ENCODE peak calls at places on chromosomes 11 and 22, in five cellular contexts. G is CD8-positive, alpha-beta T cell; J is Peyer's patch; X is right lobe of liver; A is heart right ventricle. R is an unnamed sample. For H3K9me3, the result is how much of the 10 kb centered on the place peaks cover.

GRCh38 chr11:70483077-70483861 is 84.9 kb downstream of the CTTN start:
- DNase-seq in X (no peak), J (peak), G (no peak), A (peak), R (no peak)

GRCh38 chr11:17413414-17414316 is 25.2 kb upstream of the KCNJ11 start:
- DNase-seq in G (no peak), J (peak), A (no peak), X (peak), R (no peak)

GRCh38 chr11:77416357-77416756 is 57.5 kb downstream of the PAK1 start:
- DNase-seq in G (no peak), A (no peak), J (no peak), X (no peak), R (no peak)

GRCh38 chr22:35552186-35552842 is 11.7 kb downstream of the RASD2 start:
- DNase-seq in A (no peak), G (peak), J (peak), X (no peak), R (peak)

GRCh38 chr11:126863294-126863997 is 137.1 kb downstream of the KIRREL3 start:
- DNase-seq in X (no peak), J (no peak), G (no peak), A (no peak), R (no peak)

GRCh38 chr11:124583827-124584226 is 14.0 kb downstream of the OR8A1 start:
- DNase-seq in J (no peak), A (no peak), X (no peak), G (no peak), R (no peak)

GRCh38 chr11:12741671-12742216 is 67.5 kb downstream of the TEAD1 start:
- DNase-seq in J (no peak), A (no peak), G (no peak), X (no peak), R (no peak)

GRCh38 chr11:251550-251949 is 14.8 kb downstream of the PSMD13 start:
- DNase-seq in J (no peak), G (no peak), A (no peak), X (no peak), R (no peak)

GRCh38 chr11:35147273-35147672 is 8.3 kb downstream of the CD44 start:
- DNase-seq in J (no peak), G (no peak), X (no peak), A (no peak), R (no peak)

GRCh38 chr11:113048820-113049555 is 87.8 kb downstream of the NCAM1 start:
- DNase-seq in J (no peak), G (no peak), X (no peak), A (no peak), R (no peak)

GRCh38 chr11:110501428-110501827 is 71.7 kb downstream of the FDX1 start:
- DNase-seq in X (no peak), A (no peak), G (no peak), J (no peak), R (no peak)

GRCh38 chr11:10454902-10455631 is at the start of gene AMPD3:
- DNase-seq in A (no peak), G (no peak), X (no peak), J (no peak), R (no peak)

GRCh38 chr22:20399866-20400605 is 6.1 kb downstream of the ZNF74 start:
- DNase-seq in J (no peak), G (no peak), X (no peak), A (no peak), R (no peak)

GRCh38 chr11:16669799-16670415 is 68.5 kb upstream of the C11orf58 start:
- DNase-seq in G (no peak), X (no peak), J (no peak), A (no peak), R (no peak)

GRCh38 chr11:14249121-14249963 is 109.6 kb downstream of the RRAS2 start:
- DNase-seq in J (peak), X (peak), A (peak), G (peak), R (peak)

GRCh38 chr11:17703951-17704350 is 15.4 kb upstream of the MYOD1 start:
- DNase-seq in X (no peak), J (no peak), G (no peak), A (no peak), R (no peak)

GRCh38 chr11:115518983-115519382 is 14.8 kb upstream of the CADM1 start:
- DNase-seq in A (no peak), G (no peak), X (no peak), J (no peak), R (no peak)

GRCh38 chr11:82865841-82866240 is 34.4 kb downstream of the PRCP start:
- DNase-seq in J (no peak), X (no peak), G (no peak), A (no peak), R (no peak)

GRCh38 chr11:107591446-107592236 is 694 bp downstream of the ELMOD1 start:
- DNase-seq in G (no peak), X (peak), J (no peak), A (no peak), R (no peak)

GRCh38 chr22:39727541-39727940 is 157.0 kb downstream of the CACNA1I start:
- DNase-seq in X (no peak), G (no peak), A (no peak), J (peak), R (no peak)

GRCh38 chr11:22392561-22392960 is 54.4 kb downstream of the SLC17A6 start:
- DNase-seq in A (no peak), J (no peak), G (no peak), X (no peak), R (no peak)

GRCh38 chr11:35746356-35747153 is 84.0 kb downstream of the TRIM44 start:
- DNase-seq in X (no peak), G (no peak), A (no peak), J (no peak), R (no peak)

GRCh38 chr11:79503028-79503427 is 62.2 kb upstream of the TENM4 start:
- DNase-seq in J (no peak), G (no peak), A (peak), X (no peak), R (no peak)

GRCh38 chr11:121067453-121067852 is 33.6 kb upstream of the TECTA start:
- DNase-seq in G (no peak), A (no peak), J (no peak), X (no peak), R (no peak)

GRCh38 chr11:68661697-68662603 is 22.4 kb upstream of the GAL start:
- DNase-seq in G (no peak), A (no peak), J (no peak), X (no peak), R (no peak)

GRCh38 chr11:14642873-14643696 is 519 bp upstream of the PDE3B start:
- DNase-seq in J (no peak), A (no peak), X (no peak), G (no peak), R (no peak)

GRCh38 chr11:29324328-29324727 is 692.5 kb downstream of the KCNA4 start:
- DNase-seq in X (no peak), A (no peak), G (no peak), J (no peak), R (no peak)

GRCh38 chr11:22341582-22341919 is 3.4 kb downstream of the SLC17A6 start:
- DNase-seq in G (no peak), A (no peak), J (no peak), X (no peak), R (no peak)

GRCh38 chr11:80327971-80328614 is 887.3 kb upstream of the TENM4 start:
- DNase-seq in A (no peak), J (no peak), G (no peak), X (no peak), R (no peak)

GRCh38 chr22:17120281-17120680 is 879 bp downstream of the TMEM121B start:
- DNase-seq in J (no peak), G (peak), A (peak), X (peak), R (peak)

GRCh38 chr11:86274503-86274902 is 27.5 kb upstream of the HIKESHI start:
- DNase-seq in A (no peak), J (no peak), G (no peak), X (no peak), R (no peak)
- TF ChIP-seq CTCF in A (peak), J (no peak), G (no peak), X (no peak), R (peak)

GRCh38 chr11:2419638-2420501 is 19.3 kb downstream of the TSSC4 start:
- DNase-seq in A (peak), X (peak), J (peak), G (no peak), R (peak)

GRCh38 chr11:2421996-2422395 is 21.4 kb downstream of the TSSC4 start:
- DNase-seq in J (no peak), A (no peak), X (no peak), G (no peak), R (no peak)

GRCh38 chr11:2422461-2423156 is 21.7 kb downstream of the TRPM5 start:
- DNase-seq in G (no peak), A (no peak), J (no peak), X (no peak), R (no peak)

GRCh38 chr11:2420502-2421225 is 20.1 kb downstream of the TSSC4 start:
- DNase-seq in A (peak), X (peak), G (peak), J (peak), R (peak)

GRCh38 chr11:2421226-2421994 is 20.9 kb downstream of the TSSC4 start:
- DNase-seq in X (no peak), J (no peak), A (no peak), G (no peak), R (no peak)
- H3K27ac ChIP-seq in X (no peak), J (no peak), A (no peak), G (no peak), R (no peak)

GRCh38 chr22:10778296-10778814 is 4749.6 kb upstream of the OR11H1 start:
- DNase-seq in J (no peak), G (no peak), X (no peak), A (no peak), R (no peak)

GRCh38 chr22:10781571-10782403 is 4746.2 kb upstream of the OR11H1 start:
- DNase-seq in A (no peak), X (no peak), J (no peak), G (no peak), R (no peak)

GRCh38 chr22:10780281-10780680 is 4747.7 kb upstream of the OR11H1 start:
- DNase-seq in G (no peak), X (no peak), A (no peak), J (peak), R (no peak)
- H3K9me3 ChIP-seq in G (under half), X (under half), A (under half), J (under half), R (half or more)

GRCh38 chr22:32059426-32059825 is 16.4 kb downstream of the SLC5A1 start:
- DNase-seq in G (no peak), J (no peak), X (no peak), A (no peak), R (no peak)
- TF ChIP-seq CTCF in G (no peak), J (no peak), X (no peak), A (no peak), R (no peak)

GRCh38 chr11:61968758-61969390 is 1.4 kb upstream of the FTH1 start:
- DNase-seq in G (no peak), X (no peak), A (no peak), J (no peak), R (no peak)

GRCh38 chr11:61969391-61969758 is 1.9 kb upstream of the FTH1 start:
- DNase-seq in G (no peak), J (no peak), X (no peak), A (no peak), R (no peak)

GRCh38 chr11:61971177-61972111 is 4.0 kb upstream of the FTH1 start:
- DNase-seq in X (peak), G (no peak), J (peak), A (peak), R (no peak)

GRCh38 chr11:61967924-61968757 is 707 bp upstream of the FTH1 start:
- DNase-seq in A (peak), X (peak), J (peak), G (no peak), R (no peak)

GRCh38 chr11:61969838-61970452 is 2.5 kb upstream of the FTH1 start:
- DNase-seq in A (no peak), G (no peak), X (no peak), J (no peak), R (no peak)
- H3K27ac ChIP-seq in A (peak), G (no peak), X (peak), J (peak), R (no peak)

DNA sequence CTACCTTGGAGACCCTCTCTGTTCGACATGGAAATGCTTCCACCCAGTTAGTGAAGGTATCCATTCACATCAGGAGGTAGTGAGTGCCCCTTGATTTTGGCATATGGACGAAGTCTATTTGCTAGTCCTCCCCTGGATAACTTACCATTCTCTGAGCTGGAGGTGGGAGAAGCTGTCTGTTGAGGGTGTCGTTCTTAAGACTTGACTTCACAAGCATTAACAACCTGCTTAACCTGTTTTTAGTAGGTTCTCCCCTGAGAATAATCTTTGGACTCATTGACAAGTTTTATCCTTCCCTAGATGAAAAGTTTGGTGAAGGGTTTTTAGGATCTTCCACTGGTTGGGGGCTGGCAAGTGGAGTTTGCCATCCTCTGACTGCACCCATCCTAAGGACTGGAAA is 1053.8 kb upstream of the CNTN5 start:
- DNase-seq in A (no peak), G (no peak), X (no peak), J (no peak), R (no peak)
- H3K9me3 ChIP-seq in A (under half), G (under half), X (under half), J (under half), R (under half)

DNA sequence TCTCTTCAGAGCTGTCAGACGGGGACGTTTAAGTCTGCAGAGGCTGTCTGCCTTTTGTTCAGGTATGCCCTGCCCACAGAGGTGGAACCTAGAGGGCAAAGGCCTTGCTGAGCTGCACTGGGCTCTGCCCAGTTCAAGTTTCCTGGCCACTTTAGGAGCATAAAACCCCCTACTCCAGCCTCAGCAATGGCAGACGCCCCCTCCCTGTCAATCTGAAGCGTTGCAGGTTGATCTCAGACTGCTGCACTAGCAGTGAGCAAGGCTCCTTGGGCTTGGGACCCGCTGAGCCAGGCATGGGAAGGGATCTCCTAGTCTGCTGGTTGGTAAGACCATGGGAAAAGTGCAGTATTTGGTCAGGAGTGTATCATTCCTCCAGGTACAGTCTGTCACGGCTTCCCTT is 66.6 kb upstream of the TP53I11 start:
- DNase-seq in J (no peak), G (no peak), A (no peak), X (no peak), R (no peak)
- TF ChIP-seq CTCF in J (no peak), G (no peak), A (no peak), X (no peak), R (no peak)

GRCh38 chr11:44728491-44728910 is 1.7 kb downstream of the TSPAN18 start:
- DNase-seq in X (no peak), A (no peak), G (no peak), J (no peak), R (no peak)
- H3K27ac ChIP-seq in X (no peak), A (peak), G (no peak), J (peak), R (no peak)

DNA sequence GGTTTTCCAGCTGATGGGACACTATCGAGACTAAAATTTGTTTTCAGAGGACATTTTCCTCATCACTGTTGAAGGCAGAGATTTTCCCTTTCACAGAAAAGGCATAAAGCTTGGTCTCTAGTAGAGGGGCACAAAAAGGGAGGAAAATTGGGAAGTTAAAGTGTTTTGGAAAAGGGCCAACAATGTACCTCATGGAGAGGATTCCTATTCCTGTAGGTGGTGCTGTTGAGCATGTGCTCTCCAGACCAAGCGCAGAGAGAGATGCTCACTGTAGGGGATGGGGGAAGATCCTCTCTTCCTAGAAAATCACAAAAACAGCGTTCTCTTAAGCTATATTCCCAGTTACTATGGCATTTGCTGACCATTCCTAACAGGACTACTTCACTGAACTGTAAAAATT is 44.9 kb downstream of the OR4C46 start:
- DNase-seq in J (no peak), A (no peak), X (no peak), G (no peak), R (no peak)
- H3K9me3 ChIP-seq in J (under half), A (half or more), X (under half), G (under half), R (under half)